ENCODE peak calls at places on chromosomes 7 and 10, in seven cellular contexts. One of them, this sample, is unnamed.

GRCh38 chr7:45400680-45401079 is 173.5 kb upstream of the ADCY1 start:
- DNase-seq in substantia nigra: no peak
- DNase-seq in CD4-positive, alpha-beta T cell: no peak
- DNase-seq in tibial nerve: no peak
- DNase-seq in CD4-positive, alpha-beta memory T cell: no peak
- DNase-seq in lower lobe of right lung: no peak
- DNase-seq in effector memory CD4-positive, alpha-beta T cell: no peak
- DNase-seq in this sample: no peak

GRCh38 chr7:113383638-113384037 is 265.3 kb upstream of the SMIM30 start:
- DNase-seq in substantia nigra: no peak
- DNase-seq in CD4-positive, alpha-beta T cell: no peak
- DNase-seq in tibial nerve: no peak
- DNase-seq in CD4-positive, alpha-beta memory T cell: no peak
- DNase-seq in lower lobe of right lung: no peak
- DNase-seq in effector memory CD4-positive, alpha-beta T cell: no peak
- DNase-seq in this sample: no peak

GRCh38 chr7:102306916-102307677 is 20.4 kb downstream of the SH2B2 start:
- DNase-seq in substantia nigra: peak
- DNase-seq in CD4-positive, alpha-beta T cell: no peak
- DNase-seq in tibial nerve: peak
- DNase-seq in CD4-positive, alpha-beta memory T cell: no peak
- DNase-seq in lower lobe of right lung: peak
- DNase-seq in effector memory CD4-positive, alpha-beta T cell: no peak
- DNase-seq in this sample: no peak

GRCh38 chr10:24762966-24763623 is 39.4 kb upstream of the ARHGAP21 start:
- DNase-seq in substantia nigra: no peak
- DNase-seq in CD4-positive, alpha-beta T cell: no peak
- DNase-seq in tibial nerve: no peak
- DNase-seq in CD4-positive, alpha-beta memory T cell: no peak
- DNase-seq in lower lobe of right lung: no peak
- DNase-seq in effector memory CD4-positive, alpha-beta T cell: no peak
- DNase-seq in this sample: peak

GRCh38 chr10:79068203-79068561 is 584 bp upstream of the ZMIZ1 start:
- DNase-seq in substantia nigra: no peak
- DNase-seq in CD4-positive, alpha-beta T cell: peak
- DNase-seq in tibial nerve: no peak
- DNase-seq in CD4-positive, alpha-beta memory T cell: no peak
- DNase-seq in lower lobe of right lung: no peak
- DNase-seq in effector memory CD4-positive, alpha-beta T cell: peak
- DNase-seq in this sample: no peak

GRCh38 chr7:7173956-7174632 is 8.2 kb upstream of the C1GALT1 start:
- DNase-seq in substantia nigra: no peak
- DNase-seq in CD4-positive, alpha-beta T cell: no peak
- DNase-seq in tibial nerve: no peak
- DNase-seq in CD4-positive, alpha-beta memory T cell: no peak
- DNase-seq in lower lobe of right lung: no peak
- DNase-seq in effector memory CD4-positive, alpha-beta T cell: no peak
- DNase-seq in this sample: no peak

GRCh38 chr7:50826371-50827172 is 43.9 kb upstream of the GRB10 start:
- DNase-seq in substantia nigra: no peak
- DNase-seq in CD4-positive, alpha-beta T cell: no peak
- DNase-seq in tibial nerve: no peak
- DNase-seq in CD4-positive, alpha-beta memory T cell: no peak
- DNase-seq in lower lobe of right lung: no peak
- DNase-seq in effector memory CD4-positive, alpha-beta T cell: no peak
- DNase-seq in this sample: no peak

GRCh38 chr10:63644398-63645142 is 123.4 kb downstream of the REEP3 start:
- DNase-seq in substantia nigra: no peak
- DNase-seq in CD4-positive, alpha-beta T cell: no peak
- DNase-seq in tibial nerve: no peak
- DNase-seq in CD4-positive, alpha-beta memory T cell: no peak
- DNase-seq in lower lobe of right lung: no peak
- DNase-seq in effector memory CD4-positive, alpha-beta T cell: no peak
- DNase-seq in this sample: no peak

GRCh38 chr7:42347616-42348015 is 110.6 kb upstream of the GLI3 start:
- DNase-seq in substantia nigra: no peak
- DNase-seq in CD4-positive, alpha-beta T cell: no peak
- DNase-seq in tibial nerve: no peak
- DNase-seq in CD4-positive, alpha-beta memory T cell: no peak
- DNase-seq in lower lobe of right lung: no peak
- DNase-seq in effector memory CD4-positive, alpha-beta T cell: no peak
- DNase-seq in this sample: no peak

GRCh38 chr7:18575989-18576572 is 80.5 kb downstream of the HDAC9 start:
- DNase-seq in substantia nigra: no peak
- DNase-seq in CD4-positive, alpha-beta T cell: no peak
- DNase-seq in tibial nerve: no peak
- DNase-seq in CD4-positive, alpha-beta memory T cell: no peak
- DNase-seq in lower lobe of right lung: no peak
- DNase-seq in effector memory CD4-positive, alpha-beta T cell: no peak
- DNase-seq in this sample: no peak

GRCh38 chr7:18583305-18583704 is 87.8 kb downstream of the HDAC9 start:
- DNase-seq in substantia nigra: no peak
- DNase-seq in CD4-positive, alpha-beta T cell: no peak
- DNase-seq in tibial nerve: no peak
- DNase-seq in CD4-positive, alpha-beta memory T cell: no peak
- DNase-seq in lower lobe of right lung: no peak
- DNase-seq in effector memory CD4-positive, alpha-beta T cell: no peak
- DNase-seq in this sample: no peak

GRCh38 chr7:18577096-18577771 is 81.7 kb downstream of the HDAC9 start:
- DNase-seq in substantia nigra: no peak
- DNase-seq in CD4-positive, alpha-beta T cell: no peak
- DNase-seq in tibial nerve: no peak
- DNase-seq in CD4-positive, alpha-beta memory T cell: no peak
- DNase-seq in lower lobe of right lung: no peak
- DNase-seq in effector memory CD4-positive, alpha-beta T cell: no peak
- DNase-seq in this sample: no peak

GRCh38 chr7:18580945-18581344 is 85.4 kb downstream of the HDAC9 start:
- DNase-seq in substantia nigra: no peak
- DNase-seq in CD4-positive, alpha-beta T cell: no peak
- DNase-seq in tibial nerve: no peak
- DNase-seq in CD4-positive, alpha-beta memory T cell: no peak
- DNase-seq in lower lobe of right lung: no peak
- DNase-seq in effector memory CD4-positive, alpha-beta T cell: no peak
- DNase-seq in this sample: no peak
- H3K27ac ChIP-seq in substantia nigra: peak
- H3K27ac ChIP-seq in CD4-positive, alpha-beta T cell: no peak
- H3K27ac ChIP-seq in tibial nerve: no peak
- H3K27ac ChIP-seq in CD4-positive, alpha-beta memory T cell: no peak
- H3K27ac ChIP-seq in lower lobe of right lung: no peak
- H3K27ac ChIP-seq in effector memory CD4-positive, alpha-beta T cell: no peak
- H3K27ac ChIP-seq in this sample: no peak

DNA sequence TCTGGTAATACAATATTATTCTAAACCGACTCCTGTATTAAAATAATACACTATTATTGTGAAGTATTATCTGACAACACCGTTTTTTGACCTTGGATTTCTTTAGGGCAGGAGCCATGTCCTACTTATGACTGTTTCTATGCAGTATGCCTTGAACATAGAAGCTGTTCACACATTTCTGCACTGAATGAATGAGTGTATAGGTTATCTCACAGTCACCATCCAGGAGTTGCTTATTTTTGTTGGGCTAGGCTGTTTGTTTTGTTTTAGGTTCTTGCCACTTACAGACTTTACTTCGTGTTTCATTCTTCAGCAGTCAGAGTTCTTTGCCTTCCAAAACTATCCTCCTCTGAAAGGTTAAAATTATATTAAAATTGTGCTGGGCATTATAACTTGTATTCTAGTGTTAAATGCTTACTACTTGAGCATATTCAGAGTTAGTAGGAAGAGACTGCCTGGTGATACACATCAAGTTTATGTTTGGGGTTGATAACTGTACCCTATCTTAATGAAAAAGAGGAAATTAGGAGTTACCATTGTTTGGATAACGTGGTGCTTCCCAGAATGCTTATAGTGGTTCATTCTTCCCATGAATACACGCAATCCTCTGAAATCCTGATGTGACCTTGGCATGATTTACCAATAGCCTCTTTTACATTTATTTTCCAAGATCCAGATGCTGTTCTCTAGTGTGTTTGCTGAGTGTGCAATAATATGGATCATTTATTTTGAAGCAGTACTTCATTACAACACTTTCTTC is 1.7 kb downstream of the RALA start:
- DNase-seq in substantia nigra: no peak
- DNase-seq in CD4-positive, alpha-beta T cell: no peak
- DNase-seq in tibial nerve: no peak
- DNase-seq in CD4-positive, alpha-beta memory T cell: no peak
- DNase-seq in lower lobe of right lung: no peak
- DNase-seq in effector memory CD4-positive, alpha-beta T cell: no peak
- DNase-seq in this sample: no peak
- H3K27ac ChIP-seq in substantia nigra: no peak
- H3K27ac ChIP-seq in CD4-positive, alpha-beta T cell: no peak
- H3K27ac ChIP-seq in tibial nerve: no peak
- H3K27ac ChIP-seq in CD4-positive, alpha-beta memory T cell: no peak
- H3K27ac ChIP-seq in lower lobe of right lung: no peak
- H3K27ac ChIP-seq in effector memory CD4-positive, alpha-beta T cell: no peak
- H3K27ac ChIP-seq in this sample: no peak

GRCh38 chr10:118309911-118310310 is 32.2 kb downstream of the FAM204A start:
- DNase-seq in substantia nigra: no peak
- DNase-seq in CD4-positive, alpha-beta T cell: no peak
- DNase-seq in tibial nerve: no peak
- DNase-seq in CD4-positive, alpha-beta memory T cell: no peak
- DNase-seq in lower lobe of right lung: no peak
- DNase-seq in effector memory CD4-positive, alpha-beta T cell: no peak
- DNase-seq in this sample: no peak

GRCh38 chr10:118307768-118308347 is 34.3 kb downstream of the FAM204A start:
- DNase-seq in substantia nigra: no peak
- DNase-seq in CD4-positive, alpha-beta T cell: no peak
- DNase-seq in tibial nerve: no peak
- DNase-seq in CD4-positive, alpha-beta memory T cell: no peak
- DNase-seq in lower lobe of right lung: no peak
- DNase-seq in effector memory CD4-positive, alpha-beta T cell: no peak
- DNase-seq in this sample: no peak

GRCh38 chr10:118307237-118307636 is 34.9 kb downstream of the FAM204A start:
- DNase-seq in substantia nigra: no peak
- DNase-seq in CD4-positive, alpha-beta T cell: no peak
- DNase-seq in tibial nerve: no peak
- DNase-seq in CD4-positive, alpha-beta memory T cell: no peak
- DNase-seq in lower lobe of right lung: no peak
- DNase-seq in effector memory CD4-positive, alpha-beta T cell: no peak
- DNase-seq in this sample: no peak

GRCh38 chr10:118310822-118311221 is 31.3 kb downstream of the FAM204A start:
- DNase-seq in substantia nigra: no peak
- DNase-seq in CD4-positive, alpha-beta T cell: no peak
- DNase-seq in tibial nerve: no peak
- DNase-seq in CD4-positive, alpha-beta memory T cell: no peak
- DNase-seq in lower lobe of right lung: no peak
- DNase-seq in effector memory CD4-positive, alpha-beta T cell: no peak
- DNase-seq in this sample: no peak

GRCh38 chr10:118308664-118309063 is 33.5 kb downstream of the FAM204A start:
- DNase-seq in substantia nigra: no peak
- DNase-seq in CD4-positive, alpha-beta T cell: no peak
- DNase-seq in tibial nerve: no peak
- DNase-seq in CD4-positive, alpha-beta memory T cell: no peak
- DNase-seq in lower lobe of right lung: no peak
- DNase-seq in effector memory CD4-positive, alpha-beta T cell: no peak
- DNase-seq in this sample: no peak
- H3K27ac ChIP-seq in substantia nigra: no peak
- H3K27ac ChIP-seq in CD4-positive, alpha-beta T cell: no peak
- H3K27ac ChIP-seq in tibial nerve: no peak
- H3K27ac ChIP-seq in CD4-positive, alpha-beta memory T cell: no peak
- H3K27ac ChIP-seq in lower lobe of right lung: no peak
- H3K27ac ChIP-seq in effector memory CD4-positive, alpha-beta T cell: no peak
- H3K27ac ChIP-seq in this sample: no peak

GRCh38 chr10:59335497-59335896 is 26.9 kb downstream of the FAM13C start:
- DNase-seq in substantia nigra: no peak
- DNase-seq in CD4-positive, alpha-beta T cell: no peak
- DNase-seq in tibial nerve: no peak
- DNase-seq in CD4-positive, alpha-beta memory T cell: no peak
- DNase-seq in lower lobe of right lung: no peak
- DNase-seq in effector memory CD4-positive, alpha-beta T cell: no peak
- DNase-seq in this sample: no peak

GRCh38 chr10:59333731-59334130 is 28.6 kb downstream of the FAM13C start:
- DNase-seq in substantia nigra: no peak
- DNase-seq in CD4-positive, alpha-beta T cell: no peak
- DNase-seq in tibial nerve: no peak
- DNase-seq in CD4-positive, alpha-beta memory T cell: no peak
- DNase-seq in lower lobe of right lung: no peak
- DNase-seq in effector memory CD4-positive, alpha-beta T cell: no peak
- DNase-seq in this sample: no peak

GRCh38 chr10:59340279-59340678 is 22.1 kb downstream of the FAM13C start:
- DNase-seq in substantia nigra: no peak
- DNase-seq in CD4-positive, alpha-beta T cell: no peak
- DNase-seq in tibial nerve: no peak
- DNase-seq in CD4-positive, alpha-beta memory T cell: no peak
- DNase-seq in lower lobe of right lung: no peak
- DNase-seq in effector memory CD4-positive, alpha-beta T cell: no peak
- DNase-seq in this sample: no peak

GRCh38 chr10:59336632-59337031 is 25.7 kb downstream of the FAM13C start:
- DNase-seq in substantia nigra: no peak
- DNase-seq in CD4-positive, alpha-beta T cell: no peak
- DNase-seq in tibial nerve: no peak
- DNase-seq in CD4-positive, alpha-beta memory T cell: no peak
- DNase-seq in lower lobe of right lung: no peak
- DNase-seq in effector memory CD4-positive, alpha-beta T cell: no peak
- DNase-seq in this sample: no peak

DNA sequence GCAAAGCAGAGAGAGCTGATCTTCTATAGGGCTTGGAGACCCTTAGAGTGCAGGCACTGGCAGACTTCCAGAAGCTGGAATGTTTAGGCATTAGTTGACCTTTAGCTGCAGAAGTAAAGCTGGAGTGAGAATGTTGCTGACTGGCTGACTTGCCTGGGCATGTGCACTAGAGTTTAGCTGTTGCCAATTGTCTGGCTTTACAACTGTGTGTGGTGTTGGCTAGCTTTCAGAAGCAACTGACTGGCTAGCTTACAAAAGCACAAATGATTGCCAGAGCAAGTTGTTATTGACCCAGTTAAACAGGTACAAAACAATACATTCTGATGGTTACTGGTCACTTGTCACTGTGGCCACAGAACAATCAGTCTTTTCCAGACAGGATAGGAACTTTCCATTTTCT is 25.1 kb downstream of the FAM13C start:
- DNase-seq in substantia nigra: peak
- DNase-seq in CD4-positive, alpha-beta T cell: no peak
- DNase-seq in tibial nerve: no peak
- DNase-seq in CD4-positive, alpha-beta memory T cell: no peak
- DNase-seq in lower lobe of right lung: no peak
- DNase-seq in effector memory CD4-positive, alpha-beta T cell: no peak
- DNase-seq in this sample: no peak
- H3K27ac ChIP-seq in substantia nigra: peak
- H3K27ac ChIP-seq in CD4-positive, alpha-beta T cell: no peak
- H3K27ac ChIP-seq in tibial nerve: peak
- H3K27ac ChIP-seq in CD4-positive, alpha-beta memory T cell: no peak
- H3K27ac ChIP-seq in lower lobe of right lung: no peak
- H3K27ac ChIP-seq in effector memory CD4-positive, alpha-beta T cell: no peak
- H3K27ac ChIP-seq in this sample: no peak

This sample was measured in iPS DF 6.9.